ENCODE peak calls at places on chromosomes 13 and 19, in seven cellular contexts. Q, N, Z, R, X, B and Y are unnamed samples.

GRCh38 chr13:112063807-112064206 is 3.1 kb upstream of the SOX1 start:
- DNase-seq in Q (no peak), N (no peak), Z (no peak), R (no peak), X (no peak), B (no peak), Y (no peak)

GRCh38 chr19:4531562-4532165 is 3.4 kb downstream of the PLIN5 start:
- DNase-seq in Q (no peak), N (no peak), Z (no peak), R (no peak), X (no peak), B (peak; percentile 13), Y (no peak)

GRCh38 chr19:7550987-7551761 is 15.7 kb downstream of the PNPLA6 start:
- DNase-seq in Q (peak; percentile 55), N (no peak), Z (peak; percentile 25), R (no peak), X (peak; percentile 38), B (peak; percentile 75), Y (peak; percentile 74)

GRCh38 chr19:43575955-43576451 is 402 bp downstream of the PINLYP start:
- DNase-seq in Q (no peak), N (no peak), Z (peak; percentile 36), R (no peak), X (no peak), B (no peak), Y (no peak)

GRCh38 chr19:48878219-48879024 is 6.2 kb downstream of the PPP1R15A start:
- DNase-seq in Q (no peak), N (no peak), Z (no peak), R (peak; percentile 36), X (peak; percentile 61), B (no peak), Y (no peak)

GRCh38 chr19:48481846-48482639 is 12.9 kb downstream of the CYTH2 start:
- DNase-seq in Q (no peak), N (no peak), Z (no peak), R (peak; percentile 55), X (peak; percentile 61), B (no peak), Y (peak; percentile 59)

GRCh38 chr19:50826492-50827240 is 3.1 kb upstream of the KLK1 start:
- DNase-seq in Q (no peak), N (no peak), Z (no peak), R (no peak), X (no peak), B (no peak), Y (no peak)

GRCh38 chr19:45152504-45153338 is 8.1 kb downstream of the NKPD1 start:
- DNase-seq in Q (no peak), N (no peak), Z (no peak), R (peak; percentile 36), X (peak; percentile 54), B (no peak), Y (peak; percentile 55)

GRCh38 chr13:109708014-109708617 is 78.3 kb downstream of the IRS2 start:
- DNase-seq in Q (no peak), N (no peak), Z (no peak), R (no peak), X (no peak), B (no peak), Y (no peak)

GRCh38 chr19:29364224-29364726 is 151.3 kb upstream of the UQCRFS1 start:
- DNase-seq in Q (no peak), N (no peak), Z (no peak), R (no peak), X (no peak), B (no peak), Y (no peak)

GRCh38 chr13:108494991-108495661 is 134.3 kb upstream of the MYO16 start:
- DNase-seq in Q (no peak), N (no peak), Z (no peak), R (no peak), X (peak; percentile 18), B (no peak), Y (no peak)

GRCh38 chr19:3491396-3492119 is 8.3 kb upstream of the SMIM44 start:
- DNase-seq in Q (no peak), N (no peak), Z (no peak), R (no peak), X (no peak), B (no peak), Y (no peak)

GRCh38 chr19:49997709-49998108 is 27.5 kb downstream of the VRK3 start:
- DNase-seq in Q (peak; percentile 56), N (no peak), Z (peak; percentile 75), R (peak; percentile 6), X (peak; percentile 28), B (no peak), Y (peak; percentile 35)

GRCh38 chr19:48877900-48878218 is 5.6 kb downstream of the PPP1R15A start:
- DNase-seq in Q (no peak), N (no peak), Z (no peak), R (peak; percentile 13), X (no peak), B (no peak), Y (no peak)

GRCh38 chr19:16143399-16144215 is at the start of gene HSH2D:
- DNase-seq in Q (no peak), N (peak; percentile 63), Z (peak; percentile 53), R (no peak), X (no peak), B (no peak), Y (no peak)

GRCh38 chr13:80338781-80339577 is 1.9 kb downstream of the SPRY2 start:
- DNase-seq in Q (no peak), N (no peak), Z (peak; percentile 75), R (peak; percentile 86), X (peak; percentile 79), B (peak; percentile 37), Y (peak; percentile 72)

GRCh38 chr13:109630281-109630680 is 156.1 kb downstream of the IRS2 start:
- DNase-seq in Q (no peak), N (no peak), Z (no peak), R (no peak), X (no peak), B (no peak), Y (no peak)

GRCh38 chr13:110394371-110394841 is 87.3 kb downstream of the COL4A2 start:
- DNase-seq in Q (no peak), N (no peak), Z (no peak), R (no peak), X (peak; percentile 89), B (no peak), Y (no peak)

GRCh38 chr13:55573565-55573964 is 1567.2 kb upstream of the PRR20A start:
- DNase-seq in Q (no peak), N (no peak), Z (no peak), R (no peak), X (no peak), B (no peak), Y (no peak)

GRCh38 chr19:9917322-9917721 is 19.0 kb downstream of the OLFM2 start:
- DNase-seq in Q (peak; percentile 79), N (no peak), Z (peak; percentile 61), R (peak; percentile 46), X (peak; percentile 70), B (peak; percentile 32), Y (peak; percentile 87)

GRCh38 chr13:111175948-111176347 is 60.8 kb downstream of the ARHGEF7 start:
- DNase-seq in Q (no peak), N (no peak), Z (no peak), R (no peak), X (no peak), B (no peak), Y (no peak)

GRCh38 chr13:50396001-50396400 is 380.8 kb downstream of the KCNRG start:
- DNase-seq in Q (no peak), N (no peak), Z (no peak), R (peak; percentile 28), X (no peak), B (peak; percentile 82), Y (no peak)

GRCh38 chr19:30467239-30467638 is 95.1 kb downstream of the ZNF536 start:
- DNase-seq in Q (no peak), N (no peak), Z (no peak), R (no peak), X (no peak), B (no peak), Y (no peak)

GRCh38 chr13:111115051-111115840 is at the start of gene ARHGEF7:
- DNase-seq in Q (no peak), N (no peak), Z (peak; percentile 12), R (no peak), X (no peak), B (no peak), Y (peak; percentile 55)

GRCh38 chr19:18435848-18436631 is 1.9 kb downstream of the ISYNA1 start:
- DNase-seq in Q (no peak), N (no peak), Z (no peak), R (no peak), X (no peak), B (no peak), Y (no peak)

GRCh38 chr13:42532561-42533335 is 41.2 kb upstream of the TNFSF11 start:
- DNase-seq in Q (no peak), N (no peak), Z (no peak), R (no peak), X (no peak), B (no peak), Y (no peak)

GRCh38 chr19:16698914-16699313 is 20.7 kb upstream of the NWD1 start:
- DNase-seq in Q (no peak), N (no peak), Z (no peak), R (no peak), X (no peak), B (peak; percentile 46), Y (no peak)